ENCODE peak calls at places on chromosome 13, in four cellular contexts. V is K562, I is GM12878, H is HepG2. O is an unnamed sample.

GRCh38 chr13:70964124-70964523 is 855.9 kb upstream of the KLHL1 start:
- DNase-seq in V (no peak), H (peak; percentile 38), I (no peak), O (peak; percentile 57)

GRCh38 chr13:26557393-26558073 is at the start of gene WASF3:
- DNase-seq in V (peak; percentile 95), I (peak; percentile 3), H (peak; percentile 73), O (peak; percentile 97)

GRCh38 chr13:51191743-51192142 is 30.5 kb upstream of the FAM124A start:
- DNase-seq in H (no peak), V (no peak), I (no peak), O (no peak)

GRCh38 chr13:95643814-95644598 is 500 bp downstream of the DZIP1 start:
- DNase-seq in V (no peak), I (no peak), H (peak; percentile 2), O (peak; percentile 41)

GRCh38 chr13:103371271-103371670 is 305.1 kb upstream of the SLC10A2 start:
- DNase-seq in V (no peak), I (no peak), H (no peak), O (no peak)

GRCh38 chr13:39688699-39689405 is 33.4 kb downstream of the COG6 start:
- DNase-seq in I (peak; percentile 9), H (no peak), V (no peak), O (no peak)

GRCh38 chr13:99626461-99627082 is 125.3 kb downstream of the TM9SF2 start:
- DNase-seq in I (no peak), V (no peak), H (no peak), O (no peak)

GRCh38 chr13:30465541-30466357 is at the start of gene HMGB1:
- DNase-seq in H (peak; percentile 98), V (peak; percentile 93), I (peak; percentile 97), O (peak; percentile 93)

GRCh38 chr13:52371736-52372247 is 34.2 kb downstream of the THSD1 start:
- DNase-seq in I (no peak), H (peak; percentile 66), V (no peak), O (no peak)

GRCh38 chr13:36819811-36820140 is 754 bp downstream of the RFXAP start:
- DNase-seq in H (no peak), V (peak; percentile 9), I (no peak), O (peak; percentile 19)

GRCh38 chr13:102905905-102906304 is 60.1 kb downstream of the ERCC5 start:
- DNase-seq in I (no peak), V (no peak), H (no peak), O (no peak)

GRCh38 chr13:99726261-99726894 is 225.1 kb downstream of the TM9SF2 start:
- DNase-seq in V (no peak), H (no peak), I (no peak), O (no peak)

GRCh38 chr13:42807866-42808265 is 26.5 kb downstream of the FAM216B start:
- DNase-seq in I (no peak), H (peak; percentile 1), V (no peak), O (no peak)

GRCh38 chr13:43368003-43368402 is 344.6 kb downstream of the DNAJC15 start:
- DNase-seq in I (no peak), V (no peak), H (no peak), O (no peak)

GRCh38 chr13:31242342-31242741 is 42.6 kb downstream of the B3GLCT start:
- DNase-seq in I (no peak), H (no peak), V (no peak), O (no peak)

DNA sequence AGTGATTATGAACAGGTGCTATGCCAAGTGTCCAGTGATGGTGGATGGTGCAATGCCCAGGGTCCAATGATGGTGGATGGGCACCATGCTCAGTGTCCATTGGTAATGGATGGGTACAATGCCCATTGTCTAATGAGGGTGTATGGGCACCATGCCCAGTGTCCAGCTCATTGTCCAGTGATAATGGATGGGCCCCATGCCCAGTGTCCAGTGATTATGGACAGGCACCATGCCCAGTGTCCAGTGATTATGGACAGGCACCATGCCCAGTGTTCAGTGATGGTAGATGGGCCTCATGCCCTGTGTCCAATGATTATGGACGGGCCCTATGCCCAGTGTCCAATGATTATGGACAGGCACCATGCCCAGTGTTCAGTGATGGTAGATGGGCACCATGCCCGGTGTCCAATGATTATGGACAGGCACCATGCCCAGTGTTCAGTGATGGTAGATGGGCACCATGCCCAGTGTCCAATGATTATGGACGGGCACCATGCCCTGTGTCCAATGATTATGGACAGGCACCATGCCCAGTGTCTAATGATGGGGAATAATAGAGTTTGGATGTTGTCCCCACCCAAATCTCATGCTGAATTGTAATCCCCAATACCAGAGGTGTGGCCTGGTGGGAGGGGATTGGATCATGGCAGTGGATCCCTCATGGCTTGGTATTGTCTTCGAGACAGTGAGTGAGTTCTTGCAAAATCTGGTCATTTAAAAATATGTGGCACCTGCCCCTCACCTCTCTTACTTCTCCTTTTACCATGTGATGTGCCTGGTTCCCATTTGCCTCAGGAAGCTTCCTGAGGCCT is 87.8 kb downstream of the ANKRD10 start:
- DNase-seq in I (no peak), V (no peak), H (no peak), O (no peak)
- TF ChIP-seq SP1 in I (no peak), V (no peak), H (no peak), O (no peak)

GRCh38 chr13:23748591-23748990 is 140.6 kb downstream of the MIPEP start:
- DNase-seq in I (no peak), H (no peak), V (no peak), O (no peak)
- TF ChIP-seq TARDBP in I (no peak), H (no peak), V (no peak), O (no peak)

GRCh38 chr13:79681069-79681468 is 200.1 kb downstream of the NDFIP2 start:
- DNase-seq in H (no peak), I (no peak), V (no peak), O (no peak)
- TF ChIP-seq FOXM1 in H (no peak), I (no peak), V (no peak), O (no peak)

GRCh38 chr13:73870970-73871935 is 263.0 kb downstream of the KLF12 start:
- DNase-seq in H (no peak), V (no peak), I (no peak), O (peak; percentile 54)
- TF ChIP-seq SP1 in H (no peak), V (no peak), I (no peak), O (no peak)

GRCh38 chr13:49655906-49656305 is 27.6 kb downstream of the ARL11 start:
- DNase-seq in I (no peak), V (no peak), H (no peak), O (no peak)
- TF ChIP-seq TARDBP in I (no peak), V (no peak), H (no peak), O (no peak)

GRCh38 chr13:112852392-112852791 is 116.6 kb upstream of the MCF2L start:
- DNase-seq in I (no peak), V (no peak), H (no peak), O (no peak)
- TF ChIP-seq FOXM1 in I (no peak), V (no peak), H (no peak), O (no peak)

GRCh38 chr13:65656740-65657329 is 1573.3 kb downstream of the PCDH9 start:
- DNase-seq in V (no peak), H (no peak), I (no peak), O (no peak)
- TF ChIP-seq SP1 in V (no peak), H (no peak), I (no peak), O (no peak)

DNA sequence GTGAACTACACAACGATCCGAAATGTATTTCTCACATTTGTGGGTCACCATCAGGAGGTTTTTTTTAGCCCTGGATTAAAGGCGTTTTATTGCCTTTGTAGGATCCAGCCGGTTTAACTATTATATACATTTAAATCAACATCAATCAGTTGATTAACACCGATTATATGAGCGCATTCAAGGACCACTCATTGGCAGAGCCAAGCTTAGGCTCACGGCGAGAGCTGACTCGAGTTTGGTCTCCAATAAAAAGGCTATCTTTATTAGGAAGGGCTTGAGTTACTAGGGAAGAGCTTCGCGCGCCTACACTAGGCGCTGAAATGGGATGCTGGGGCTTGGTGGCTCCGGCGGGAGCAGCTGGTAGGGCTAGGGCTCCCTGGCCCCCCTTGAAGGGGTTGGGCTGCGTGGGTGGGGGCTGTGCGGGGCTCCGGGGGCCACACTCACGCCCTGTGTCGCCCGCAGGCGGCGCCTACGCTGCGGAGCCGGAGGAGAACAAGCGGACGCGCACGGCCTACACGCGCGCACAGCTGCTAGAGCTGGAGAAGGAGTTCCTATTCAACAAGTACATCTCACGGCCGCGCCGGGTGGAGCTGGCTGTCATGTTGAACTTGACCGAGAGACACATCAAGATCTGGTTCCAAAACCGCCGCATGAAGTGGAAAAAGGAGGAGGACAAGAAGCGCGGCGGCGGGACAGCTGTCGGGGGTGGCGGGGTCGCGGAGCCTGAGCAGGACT is 4.2 kb downstream of the PDX1 start:
- DNase-seq in V (no peak), H (no peak), I (no peak), O (no peak)
- TF ChIP-seq TARDBP in V (no peak), H (no peak), I (no peak), O (no peak)

GRCh38 chr13:75779393-75779792 is 143.3 kb downstream of the LMO7 start:
- DNase-seq in I (no peak), H (no peak), V (no peak), O (no peak)
- TF ChIP-seq FOXM1 in I (no peak), H (no peak), V (no peak), O (no peak)

DNA sequence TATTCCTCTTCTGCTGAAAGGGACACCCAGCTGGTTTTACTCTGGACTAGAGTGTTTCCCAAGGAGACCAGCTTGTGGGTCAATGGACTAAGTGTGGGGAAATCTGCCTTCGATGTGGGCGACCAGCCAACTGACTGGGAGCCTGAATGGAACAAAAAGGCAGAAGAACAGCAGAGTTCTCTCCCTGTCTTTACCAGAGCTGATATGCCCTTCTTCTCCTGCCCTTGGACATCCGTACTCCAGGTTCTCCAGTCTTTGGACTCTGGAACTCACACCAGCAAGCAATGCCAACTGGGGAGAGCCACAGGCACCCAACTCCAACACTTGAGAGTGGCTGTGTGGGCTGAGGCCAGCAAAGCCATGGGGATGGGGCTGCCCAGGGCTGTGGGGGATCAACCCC is 32.3 kb downstream of the MRPL57 start:
- DNase-seq in H (no peak), V (no peak), I (no peak), O (no peak)
- TF ChIP-seq SP1 in H (no peak), V (no peak), I (no peak), O (no peak)